ENCODE peak calls at places on chromosomes 2 and 18, in five cellular contexts. L is T-cell, C is upper lobe of right lung, M is left lobe of liver, I is SK-N-SH treated with all-trans-retinoic acid at 6 μM for 48 hours. P is an unnamed sample.

GRCh38 chr18:11237484-11237883 is 88.1 kb upstream of the PIEZO2 start:
- ATAC-seq in L (no peak), C (no peak), M (no peak), I (no peak), P (no peak)

GRCh38 chr2:185952098-185952497 is 213.5 kb downstream of the FSIP2 start:
- ATAC-seq in L (no peak), C (no peak), M (no peak), I (no peak), P (no peak)

GRCh38 chr2:167450364-167450763 is 562.1 kb downstream of the XIRP2 start:
- ATAC-seq in L (no peak), C (no peak), M (no peak), I (no peak), P (no peak)

GRCh38 chr18:8375269-8375668 is 234.0 kb upstream of the RAB12 start:
- ATAC-seq in L (no peak), C (peak), M (no peak), I (no peak), P (no peak)

GRCh38 chr2:62231541-62231940 is 35.6 kb downstream of the B3GNT2 start:
- ATAC-seq in L (no peak), C (no peak), M (no peak), I (no peak), P (no peak)

GRCh38 chr18:10456718-10457499 is 2.5 kb downstream of the APCDD1 start:
- ATAC-seq in L (no peak), C (no peak), M (no peak), I (no peak), P (no peak)

GRCh38 chr18:22428672-22429071 is 11.0 kb upstream of the CTAGE1 start:
- ATAC-seq in L (no peak), C (no peak), M (peak), I (no peak), P (no peak)

GRCh38 chr2:192467953-192468660 is 273.4 kb upstream of the TMEFF2 start:
- ATAC-seq in L (no peak), C (no peak), M (no peak), I (no peak), P (no peak)

GRCh38 chr2:181281206-181281832 is 175.9 kb upstream of the ITGA4 start:
- ATAC-seq in L (peak), C (no peak), M (no peak), I (no peak), P (no peak)

GRCh38 chr18:26584745-26585144 is 36.4 kb upstream of the KCTD1 start:
- ATAC-seq in L (no peak), C (no peak), M (no peak), I (no peak), P (no peak)

GRCh38 chr18:3184275-3184963 is 35.3 kb downstream of the MYOM1 start:
- ATAC-seq in L (no peak), C (no peak), M (peak), I (no peak), P (no peak)

GRCh38 chr2:141260895-141261294 is 869.9 kb downstream of the LRP1B start:
- ATAC-seq in L (no peak), C (no peak), M (no peak), I (no peak), P (no peak)

GRCh38 chr2:84792856-84793522 is 87.9 kb downstream of the TRABD2A start:
- ATAC-seq in L (no peak), C (no peak), M (no peak), I (no peak), P (no peak)

GRCh38 chr18:46224181-46224775 is 120.1 kb downstream of the HAUS1 start:
- ATAC-seq in L (no peak), C (no peak), M (no peak), I (no peak), P (peak)

GRCh38 chr2:233252227-233252626 is 754 bp downstream of the ATG16L1 start:
- ATAC-seq in L (no peak), C (no peak), M (peak), I (peak), P (no peak)

GRCh38 chr2:215277942-215278341 is 33.9 kb upstream of the ATIC start:
- ATAC-seq in L (no peak), C (peak), M (no peak), I (no peak), P (no peak)

GRCh38 chr2:64404002-64404731 is 49.8 kb upstream of the LGALSL start:
- ATAC-seq in L (no peak), C (peak), M (peak), I (no peak), P (no peak)

GRCh38 chr2:27627963-27628766 is 647 bp downstream of the CCDC121 start:
- ATAC-seq in L (no peak), C (peak), M (peak), I (peak), P (peak)

GRCh38 chr2:167960089-167960747 is 287.2 kb downstream of the STK39 start:
- ATAC-seq in L (no peak), C (no peak), M (no peak), I (no peak), P (no peak)

GRCh38 chr2:124647245-124647644 is 622.2 kb downstream of the CNTNAP5 start:
- ATAC-seq in L (no peak), C (peak), M (peak), I (no peak), P (no peak)

GRCh38 chr2:45938649-45939511 is 287.4 kb downstream of the PRKCE start:
- ATAC-seq in L (no peak), C (peak), M (peak), I (peak), P (no peak)

GRCh38 chr2:101509498-101510274 is 34.8 kb upstream of the RFX8 start:
- ATAC-seq in L (no peak), C (peak), M (no peak), I (no peak), P (no peak)

GRCh38 chr18:77138270-77138669 is 5.7 kb upstream of the MBP start:
- ATAC-seq in L (no peak), C (peak), M (peak), I (no peak), P (no peak)

GRCh38 chr2:27795868-27796277 is 24.4 kb downstream of the MRPL33 start:
- ATAC-seq in L (no peak), C (no peak), M (no peak), I (no peak), P (no peak)

GRCh38 chr2:239120664-239121063 is 272.8 kb downstream of the TWIST2 start:
- ATAC-seq in L (no peak), C (peak), M (peak), I (no peak), P (no peak)

GRCh38 chr18:72456802-72457201 is 87.3 kb downstream of the CBLN2 start:
- ATAC-seq in L (no peak), C (no peak), M (no peak), I (peak), P (no peak)

GRCh38 chr2:130911482-130911881 is 74.8 kb downstream of the ARHGEF4 start:
- ATAC-seq in L (no peak), C (no peak), M (no peak), I (no peak), P (no peak)

GRCh38 chr2:44560352-44560751 is 198.6 kb downstream of the CAMKMT start:
- ATAC-seq in L (no peak), C (no peak), M (no peak), I (peak), P (no peak)

P was measured in activated CD4-positive, CD25-positive, alpha-beta regulatory T cell treated with anti-CD3 and anti-CD28 coated beads, Interleukin-2, amount 50 U/mL, for 24 hours.